ENCODE peak calls at places on chromosome 11, in six cellular contexts. O is heart right ventricle, X is cardiac muscle cell, L is stomach, P is brain microvascular endothelial cell, G is heart left ventricle. Q is an unnamed sample.

GRCh38 chr11:65150513-65151271 is 16.4 kb upstream of the SYVN1 start:
- DNase-seq in P (peak; percentile 93), L (peak; percentile 86), O (peak; percentile 75), G (peak; percentile 89), X (no peak), Q (peak; percentile 84)

GRCh38 chr11:122375687-122376399 is 259.8 kb upstream of the BLID start:
- DNase-seq in G (no peak), L (no peak), X (no peak), P (peak; percentile 55), O (no peak), Q (no peak)

GRCh38 chr11:93133710-93134109 is 64.1 kb downstream of the SLC36A4 start:
- DNase-seq in O (no peak), L (no peak), P (peak; percentile 39), G (no peak), X (no peak), Q (no peak)

GRCh38 chr11:45264839-45265515 is 21.2 kb downstream of the SYT13 start:
- DNase-seq in X (no peak), P (peak; percentile 87), G (no peak), L (no peak), O (no peak), Q (no peak)

GRCh38 chr11:10522921-10523320 is 18.1 kb downstream of the RNF141 start:
- DNase-seq in L (no peak), X (no peak), G (no peak), P (no peak), O (no peak), Q (peak; percentile 91)

GRCh38 chr11:47177229-47177845 is 658 bp upstream of the ARFGAP2 start:
- DNase-seq in X (peak; percentile 72), O (peak; percentile 77), G (peak; percentile 77), L (peak; percentile 65), P (peak; percentile 72), Q (peak; percentile 68)

GRCh38 chr11:77497368-77497767 is 23.5 kb upstream of the PAK1 start:
- DNase-seq in L (no peak), G (no peak), O (no peak), X (no peak), P (no peak), Q (no peak)

GRCh38 chr11:33620423-33621120 is 80.1 kb downstream of the C11orf91 start:
- DNase-seq in X (no peak), L (no peak), P (peak; percentile 30), O (no peak), G (no peak), Q (no peak)

GRCh38 chr11:88656960-88657738 is 319.6 kb upstream of the CTSC start:
- DNase-seq in O (no peak), X (no peak), P (no peak), L (no peak), G (no peak), Q (no peak)

GRCh38 chr11:70839851-70840250 is 412.5 kb downstream of the SHANK2 start:
- DNase-seq in P (no peak), X (no peak), G (no peak), O (no peak), L (no peak), Q (no peak)

GRCh38 chr11:33347490-33348125 is 90.4 kb downstream of the HIPK3 start:
- DNase-seq in P (no peak), L (no peak), X (no peak), O (no peak), G (no peak), Q (no peak)

GRCh38 chr11:69472766-69473519 is 8.5 kb upstream of the LINC01488 start:
- DNase-seq in L (no peak), X (no peak), G (peak; percentile 14), P (no peak), O (no peak), Q (no peak)

GRCh38 chr11:134531331-134532135 is 119.5 kb upstream of the B3GAT1 start:
- DNase-seq in X (peak; percentile 37), G (peak; percentile 50), L (peak; percentile 24), P (no peak), O (peak; percentile 18), Q (no peak)

GRCh38 chr11:17927643-17928343 is 85.1 kb downstream of the SERGEF start:
- DNase-seq in L (no peak), G (peak; percentile 24), P (no peak), O (no peak), X (no peak), Q (no peak)

GRCh38 chr11:59289356-59289755 is 69.3 kb upstream of the OR5AN1 start:
- DNase-seq in O (no peak), P (no peak), G (no peak), L (no peak), X (no peak), Q (no peak)

GRCh38 chr11:69044111-69045013 is 4.4 kb upstream of the TPCN2 start:
- DNase-seq in X (peak; percentile 82), O (peak; percentile 74), P (peak; percentile 53), L (peak; percentile 72), G (peak; percentile 89), Q (peak; percentile 74)

GRCh38 chr11:68411501-68411991 is 49.0 kb upstream of the PPP6R3 start:
- DNase-seq in G (no peak), O (no peak), P (no peak), L (peak; percentile 88), X (no peak), Q (no peak)

GRCh38 chr11:798093-798713 is at the start of gene SLC25A22:
- DNase-seq in X (peak; percentile 91), L (peak; percentile 85), P (peak; percentile 57), O (peak; percentile 68), G (peak; percentile 79), Q (peak; percentile 64)

GRCh38 chr11:63931045-63931444 is 7.8 kb upstream of the NAA40 start:
- DNase-seq in X (no peak), G (no peak), P (no peak), L (no peak), O (no peak), Q (no peak)

GRCh38 chr11:65718964-65719492 is 1.6 kb downstream of the RNASEH2C start:
- DNase-seq in O (peak; percentile 24), G (peak; percentile 54), P (no peak), L (peak; percentile 43), X (no peak), Q (no peak)

GRCh38 chr11:48013269-48013901 is 33.0 kb downstream of the PTPRJ start:
- DNase-seq in X (no peak), O (no peak), L (peak; percentile 80), G (peak; percentile 43), P (no peak), Q (peak; percentile 27)

GRCh38 chr11:44143987-44144909 is 48.8 kb downstream of the EXT2 start:
- DNase-seq in P (no peak), L (no peak), X (no peak), G (no peak), O (no peak), Q (peak; percentile 69)

GRCh38 chr11:118059231-118059940 is 17.5 kb upstream of the TMPRSS4 start:
- DNase-seq in X (no peak), P (no peak), O (no peak), G (no peak), L (no peak), Q (no peak)

GRCh38 chr11:60875856-60876485 is 8.6 kb downstream of the ZP1 start:
- DNase-seq in O (no peak), L (no peak), P (no peak), G (peak; percentile 12), X (no peak), Q (no peak)

DNA sequence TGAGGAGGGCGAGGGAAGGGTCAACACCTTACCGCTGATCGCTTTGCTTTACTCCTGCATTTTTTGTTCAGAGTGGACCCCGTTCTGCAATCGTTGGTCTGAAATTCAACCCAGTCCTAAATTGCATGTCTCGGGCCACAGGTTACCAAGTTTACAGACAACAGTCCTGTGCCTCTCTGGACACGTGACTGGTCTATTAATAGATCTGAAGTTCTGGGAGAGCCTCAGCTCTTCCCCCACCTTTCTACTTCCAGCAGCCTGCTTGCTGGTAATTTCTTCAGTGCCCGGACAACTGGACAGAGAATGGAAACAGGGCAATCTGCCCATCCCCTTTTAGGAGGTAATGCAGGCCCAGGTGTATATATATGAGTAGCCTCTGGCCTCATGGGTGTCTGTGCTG is 74.2 kb downstream of the STIM1 start:
- DNase-seq in X (peak; percentile 84), G (peak; percentile 31), L (no peak), P (no peak), O (peak; percentile 40), Q (no peak)
- H3K27ac ChIP-seq in X (peak overlapping the region; percentile 91), G (no peak overlapping the region), L (no peak overlapping the region), P (no peak overlapping the region), O (no peak overlapping the region), Q (no peak overlapping the region)

GRCh38 chr11:95506777-95507176 is 275.8 kb upstream of the SESN3 start:
- DNase-seq in G (no peak), P (no peak), X (no peak), L (no peak), O (no peak), Q (no peak)

GRCh38 chr11:95508219-95508880 is 277.3 kb upstream of the SESN3 start:
- DNase-seq in G (peak; percentile 28), P (peak; percentile 65), X (no peak), O (no peak), L (no peak), Q (no peak)

GRCh38 chr11:95512177-95512576 is 277.4 kb downstream of the FAM76B start:
- DNase-seq in P (peak; percentile 61), O (no peak), X (no peak), G (no peak), L (no peak), Q (peak; percentile 31)

GRCh38 chr11:95505927-95506426 is 275.0 kb upstream of the SESN3 start:
- DNase-seq in L (no peak), P (peak; percentile 85), O (no peak), X (no peak), G (no peak), Q (no peak)

GRCh38 chr11:95507794-95508193 is 276.8 kb upstream of the SESN3 start:
- DNase-seq in P (no peak), O (no peak), L (no peak), X (no peak), G (no peak), Q (no peak)
- TF ChIP-seq CTCF in P (peak; percentile 24), O (no peak), L (no peak), X (peak; percentile 4), G (no peak), Q (no peak)

GRCh38 chr11:97966901-97967300 is 1053.8 kb upstream of the CNTN5 start:
- DNase-seq in X (no peak), O (no peak), G (no peak), L (no peak), P (no peak), Q (no peak)
- H3K27ac ChIP-seq in X (no peak overlapping the region), O (no peak overlapping the region), G (no peak overlapping the region), L (no peak overlapping the region), P (peak overlapping the region; percentile 90), Q (no peak overlapping the region)

GRCh38 chr11:15783619-15784018 is 572.7 kb downstream of the SOX6 start:
- DNase-seq in L (no peak), O (no peak), P (no peak), X (peak; percentile 15), G (no peak), Q (no peak)
- TF ChIP-seq CTCF in L (no peak), O (no peak), P (no peak), X (no peak), G (no peak), Q (no peak)

DNA sequence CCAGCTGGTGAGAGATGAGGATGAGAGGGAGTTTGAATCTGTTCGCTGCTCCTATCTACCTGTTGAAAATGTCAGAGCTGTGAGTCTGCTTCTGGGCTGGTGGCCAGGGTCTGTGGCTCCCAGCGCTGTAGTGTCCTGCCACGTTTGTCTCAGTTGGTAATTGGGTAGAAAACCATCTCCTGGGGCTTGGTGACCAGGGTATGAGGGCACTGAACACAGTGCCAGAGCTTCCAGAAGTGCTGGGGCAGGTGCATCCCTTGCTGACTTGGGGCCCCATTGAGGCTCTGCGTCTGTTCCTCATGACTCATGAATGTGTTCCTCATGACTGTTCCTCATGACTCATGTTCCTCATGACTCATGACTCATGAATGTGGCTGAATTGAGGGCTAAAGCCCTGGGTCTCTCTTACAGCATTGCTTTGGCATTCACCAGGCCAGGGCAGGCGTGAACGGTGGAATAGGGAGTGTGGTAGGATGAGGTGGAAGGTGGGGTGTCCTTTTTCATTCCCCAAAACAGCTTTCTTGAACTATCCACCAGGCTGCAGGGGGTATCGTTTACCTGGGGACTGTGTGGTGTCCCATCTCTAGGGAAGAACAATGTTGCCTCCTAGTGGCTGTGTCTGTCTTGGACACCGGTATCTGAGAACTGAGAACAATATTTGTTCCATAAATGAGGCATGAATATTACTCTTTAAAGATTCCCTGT is 139.5 kb downstream of the COMMD9 start:
- DNase-seq in P (peak; percentile 99), L (peak; percentile 33), X (peak; percentile 12), O (peak; percentile 23), G (no peak), Q (peak; percentile 27)
- H3K27ac ChIP-seq in P (peak overlapping the region; percentile 92), L (peak overlapping the region; percentile 62), X (no peak overlapping the region), O (no peak overlapping the region), G (no peak overlapping the region), Q (no peak overlapping the region)